ENCODE peak calls at places on chromosomes 4 and X, in eight cellular contexts. V is psoas muscle; O is transverse colon; R is naive thymus-derived CD8-positive, alpha-beta T cell; A is dorsolateral prefrontal cortex; Y is hypothalamus; X is stimulated activated CD8-positive, alpha-beta memory T cell treated with anti-CD3 and anti-CD28 coated beads, Interleukin-4, amount 100 ng/mL, for 24 hours; C is NCI-H2081. L is an unnamed sample.

GRCh38 chr4:77586953-77587383 is 18.7 kb upstream of the CXCL13 start:
- DNase-seq in V (no peak), O (peak), R (no peak), A (no peak), Y (no peak), X (peak), C (no peak), L (peak)

GRCh38 chr4:46270986-46271596 is 118.8 kb downstream of the GABRA2 start:
- DNase-seq in V (no peak), O (no peak), R (no peak), A (no peak), Y (no peak), X (no peak), C (peak), L (peak)

GRCh38 chr4:64564126-64564525 is 154.9 kb upstream of the TECRL start:
- DNase-seq in V (no peak), O (no peak), R (no peak), A (no peak), Y (no peak), X (no peak), C (no peak), L (no peak)

GRCh38 chr4:176654565-176655216 is 138.0 kb downstream of the VEGFC start:
- DNase-seq in V (no peak), O (no peak), R (no peak), A (no peak), Y (no peak), X (no peak), C (no peak), L (no peak)

GRCh38 chrX:40663078-40663740 is 15.8 kb upstream of the CXorf38 start:
- DNase-seq in V (no peak), O (no peak), R (no peak), A (no peak), Y (no peak), X (no peak), C (no peak), L (no peak)

GRCh38 chrX:115952417-115953092 is 218.0 kb upstream of the AGTR2 start:
- DNase-seq in V (no peak), O (no peak), R (no peak), A (peak), Y (no peak), X (no peak), C (no peak), L (no peak)

GRCh38 chrX:45274576-45274975 is 73.9 kb upstream of the DIPK2B start:
- DNase-seq in V (no peak), O (no peak), R (no peak), A (no peak), Y (no peak), X (no peak), C (no peak), L (no peak)

GRCh38 chr4:140756292-140757219 is at the start of gene TBC1D9:
- DNase-seq in V (peak), O (peak), R (no peak), A (peak), Y (peak), X (no peak), C (peak), L (peak)

GRCh38 chrX:13053171-13053570 is 8.8 kb upstream of the FAM9C start:
- DNase-seq in V (no peak), O (no peak), R (no peak), A (no peak), Y (no peak), X (no peak), C (no peak), L (no peak)

GRCh38 chr4:11468901-11469300 is 40.2 kb upstream of the HS3ST1 start:
- DNase-seq in V (no peak), O (no peak), R (no peak), A (no peak), Y (no peak), X (no peak), C (no peak), L (no peak)

GRCh38 chrX:80282535-80282934 is 137.7 kb upstream of the TENT5D start:
- DNase-seq in V (no peak), O (no peak), R (no peak), A (no peak), Y (no peak), X (no peak), C (no peak), L (no peak)

GRCh38 chrX:101595739-101596419 is 21.9 kb downstream of the ARMCX6 start:
- DNase-seq in V (no peak), O (no peak), R (peak), A (no peak), Y (peak), X (no peak), C (peak), L (peak)

GRCh38 chr4:2811830-2812599 is 19.1 kb downstream of the SH3BP2 start:
- DNase-seq in V (peak), O (peak), R (peak), A (no peak), Y (peak), X (peak), C (peak), L (no peak)

GRCh38 chr4:149997881-149998421 is 80.3 kb upstream of the DCLK2 start:
- DNase-seq in V (no peak), O (peak), R (no peak), A (no peak), Y (no peak), X (no peak), C (no peak), L (no peak)

GRCh38 chrX:39262641-39263040 is 461.4 kb downstream of the MID1IP1 start:
- DNase-seq in V (no peak), O (no peak), R (no peak), A (no peak), Y (no peak), X (no peak), C (no peak), L (no peak)

GRCh38 chrX:144715356-144715755 is 531.9 kb upstream of the SPANXN1 start:
- DNase-seq in V (no peak), O (no peak), R (no peak), A (no peak), Y (no peak), X (no peak), C (no peak), L (no peak)

GRCh38 chr4:38387348-38387747 is 276.7 kb upstream of the KLF3 start:
- DNase-seq in V (peak), O (peak), R (no peak), A (no peak), Y (no peak), X (no peak), C (no peak), L (no peak)

GRCh38 chr4:169107528-169107927 is 97.5 kb upstream of the CBR4 start:
- DNase-seq in V (no peak), O (no peak), R (no peak), A (no peak), Y (no peak), X (no peak), C (no peak), L (no peak)

GRCh38 chr4:182593864-182594263 is 323.3 kb downstream of the DCTD start:
- DNase-seq in V (no peak), O (no peak), R (no peak), A (no peak), Y (no peak), X (no peak), C (no peak), L (no peak)

GRCh38 chrX:1593286-1594271 is 2.2 kb downstream of the AKAP17A start:
- DNase-seq in V (no peak), O (no peak), R (no peak), A (no peak), Y (no peak), X (no peak), C (no peak), L (no peak)

GRCh38 chrX:113726898-113727297 is 857.0 kb upstream of the HTR2C start:
- DNase-seq in V (no peak), O (no peak), R (no peak), A (no peak), Y (no peak), X (no peak), C (no peak), L (no peak)

GRCh38 chr4:40722576-40723161 is 27.1 kb upstream of the NSUN7 start:
- DNase-seq in V (no peak), O (peak), R (no peak), A (no peak), Y (no peak), X (no peak), C (no peak), L (no peak)

L was measured in NCI-H1694 treated with DMSO at 0.1 percent for 48 hours.